ENCODE peak calls at places on chromosomes 6 and 20, in six cellular contexts. L, O, R, D, Q and Z are unnamed samples.

GRCh38 chr20:13125486-13125885 is 95.6 kb upstream of the ISM1 start:
- DNase-seq in O (no peak), L (no peak), Q (no peak), R (no peak), D (no peak), Z (no peak)

GRCh38 chr20:2559641-2560040 is 23.3 kb downstream of the TMC2 start:
- DNase-seq in R (no peak), L (peak), D (no peak), O (no peak), Q (no peak), Z (no peak)

GRCh38 chr6:17381429-17382147 is 11.8 kb upstream of the CAP2 start:
- DNase-seq in O (no peak), Q (no peak), R (no peak), L (no peak), D (peak), Z (no peak)

GRCh38 chr6:148287979-148288378 is 54.7 kb upstream of the SASH1 start:
- DNase-seq in D (no peak), O (no peak), R (no peak), Q (no peak), L (no peak), Z (no peak)

GRCh38 chr20:1423625-1424106 is 30.8 kb upstream of the FKBP1A start:
- DNase-seq in Q (no peak), R (no peak), O (peak), D (peak), L (peak), Z (peak)

GRCh38 chr20:54680872-54681297 is 205.5 kb downstream of the DOK5 start:
- DNase-seq in R (peak), Q (peak), O (no peak), L (no peak), D (peak), Z (peak)

GRCh38 chr6:39347906-39348585 is 25.5 kb upstream of the KCNK16 start:
- DNase-seq in L (peak), Q (peak), R (peak), D (peak), O (no peak), Z (peak)

GRCh38 chr6:147060636-147061035 is 143.6 kb upstream of the STXBP5 start:
- DNase-seq in Q (no peak), O (no peak), D (no peak), R (no peak), L (no peak), Z (no peak)

GRCh38 chr6:109717971-109718370 is 26.9 kb downstream of the FIG4 start:
- DNase-seq in R (no peak), Q (no peak), O (peak), D (no peak), L (no peak), Z (no peak)

GRCh38 chr6:16929814-16930213 is 168.6 kb upstream of the ATXN1 start:
- DNase-seq in Q (no peak), D (peak), R (peak), L (no peak), O (no peak), Z (no peak)

GRCh38 chr6:114096553-114097172 is 125.7 kb upstream of the HDAC2 start:
- DNase-seq in D (peak), L (no peak), R (no peak), O (no peak), Q (no peak), Z (peak)